ENCODE peak calls at places on chromosomes 3 and 15, in five cellular contexts. P, E, L, T and A are unnamed samples.
A peak's percentile ranks its signal among the peaks of the same experiment; 100 is the strongest.

GRCh38 chr15:90201150-90201943 is at the start of gene SEMA4B:
- DNase-seq in P (no peak), E (peak; percentile 76), L (peak; percentile 86), T (no peak), A (peak; percentile 76)

GRCh38 chr15:57861039-57861638 is 154.6 kb downstream of the POLR2M start:
- DNase-seq in P (peak; percentile 85), E (peak; percentile 38), L (peak; percentile 65), T (no peak), A (no peak)

GRCh38 chr3:154275965-154276364 is 48.3 kb downstream of the DHX36 start:
- DNase-seq in P (peak; percentile 3), E (no peak), L (no peak), T (no peak), A (no peak)

GRCh38 chr3:46895761-46896160 is 18.2 kb downstream of the PTH1R start:
- DNase-seq in P (no peak), E (no peak), L (no peak), T (no peak), A (peak; percentile 7)

GRCh38 chr15:90249123-90249863 is at the start of gene TTLL13:
- DNase-seq in P (peak; percentile 73), E (peak; percentile 94), L (peak; percentile 69), T (peak; percentile 54), A (peak; percentile 95)

GRCh38 chr3:45218578-45219390 is 7.3 kb downstream of the TMEM158 start:
- DNase-seq in P (peak; percentile 67), E (no peak), L (no peak), T (no peak), A (no peak)

GRCh38 chr3:126472277-126473006 is 3.2 kb downstream of the ZXDC start:
- DNase-seq in P (peak; percentile 93), E (no peak), L (no peak), T (no peak), A (peak; percentile 39)

GRCh38 chr3:121748638-121749275 is 784 bp downstream of the GOLGB1 start:
- DNase-seq in P (peak; percentile 34), E (no peak), L (peak; percentile 20), T (no peak), A (no peak)

GRCh38 chr15:45449878-45450277 is 71.5 kb upstream of the GATM start:
- DNase-seq in P (no peak), E (no peak), L (no peak), T (no peak), A (no peak)

GRCh38 chr3:88713233-88713691 is 394.2 kb upstream of the EPHA3 start:
- DNase-seq in P (no peak), E (no peak), L (no peak), T (no peak), A (no peak)

GRCh38 chr3:126487151-126487771 is 11.6 kb upstream of the ZXDC start:
- DNase-seq in P (no peak), E (peak; percentile 41), L (no peak), T (no peak), A (no peak)

GRCh38 chr15:64163662-64164362 is 990 bp upstream of the PPIB start:
- DNase-seq in P (peak; percentile 24), E (no peak), L (no peak), T (no peak), A (no peak)

GRCh38 chr15:75947117-75947516 is 43.4 kb downstream of the FBXO22 start:
- DNase-seq in P (peak; percentile 25), E (no peak), L (no peak), T (no peak), A (no peak)

DNA sequence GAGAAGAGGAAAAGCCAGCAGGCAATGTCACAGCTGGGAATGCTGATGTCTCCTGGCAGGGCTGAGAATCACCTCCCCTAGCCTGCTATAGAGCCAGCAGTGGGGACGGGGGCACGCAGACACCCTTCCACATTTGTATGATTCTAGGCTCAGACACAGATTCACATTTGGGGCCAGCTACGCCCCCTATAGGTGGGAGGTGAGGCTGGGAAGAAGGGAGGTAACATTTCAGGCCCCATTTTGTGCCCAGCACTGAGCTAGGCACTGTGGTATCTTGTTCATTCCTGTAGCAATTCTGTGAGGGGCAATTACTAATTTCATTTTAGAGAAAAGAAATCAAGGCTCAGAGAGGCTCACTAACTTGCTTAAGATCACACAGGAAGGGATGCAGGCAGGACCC is 15.9 kb upstream of the ACAD9 start:
- DNase-seq in P (no peak), E (no peak), L (no peak), T (no peak), A (no peak)
- TF ChIP-seq CTCF in P (peak; percentile 23), E (no peak), L (no peak), T (no peak), A (peak; percentile 29)

DNA sequence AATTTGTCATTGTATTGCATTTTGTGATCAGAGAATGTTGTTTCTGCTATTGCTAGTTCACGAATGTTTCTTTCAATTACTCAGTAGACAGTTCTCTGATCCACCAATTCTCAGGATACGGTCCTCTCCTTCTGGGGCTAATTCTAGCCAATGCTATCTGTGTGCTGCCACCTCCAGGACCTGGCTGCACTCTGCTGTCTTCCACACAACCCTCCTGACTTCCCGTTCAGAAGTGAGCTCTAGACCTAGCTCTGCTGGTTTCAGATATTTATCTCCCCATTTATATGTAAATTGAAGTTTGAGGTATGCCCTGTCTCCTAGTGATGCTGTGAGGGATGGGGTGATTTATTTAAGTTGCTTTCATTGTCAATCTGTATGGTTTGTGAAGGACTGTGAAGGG is 21.7 kb upstream of the UBL7 start:
- DNase-seq in P (peak; percentile 8), E (no peak), L (no peak), T (no peak), A (no peak)
- TF ChIP-seq CTCF in P (no peak), E (no peak), L (no peak), T (no peak), A (no peak)

DNA sequence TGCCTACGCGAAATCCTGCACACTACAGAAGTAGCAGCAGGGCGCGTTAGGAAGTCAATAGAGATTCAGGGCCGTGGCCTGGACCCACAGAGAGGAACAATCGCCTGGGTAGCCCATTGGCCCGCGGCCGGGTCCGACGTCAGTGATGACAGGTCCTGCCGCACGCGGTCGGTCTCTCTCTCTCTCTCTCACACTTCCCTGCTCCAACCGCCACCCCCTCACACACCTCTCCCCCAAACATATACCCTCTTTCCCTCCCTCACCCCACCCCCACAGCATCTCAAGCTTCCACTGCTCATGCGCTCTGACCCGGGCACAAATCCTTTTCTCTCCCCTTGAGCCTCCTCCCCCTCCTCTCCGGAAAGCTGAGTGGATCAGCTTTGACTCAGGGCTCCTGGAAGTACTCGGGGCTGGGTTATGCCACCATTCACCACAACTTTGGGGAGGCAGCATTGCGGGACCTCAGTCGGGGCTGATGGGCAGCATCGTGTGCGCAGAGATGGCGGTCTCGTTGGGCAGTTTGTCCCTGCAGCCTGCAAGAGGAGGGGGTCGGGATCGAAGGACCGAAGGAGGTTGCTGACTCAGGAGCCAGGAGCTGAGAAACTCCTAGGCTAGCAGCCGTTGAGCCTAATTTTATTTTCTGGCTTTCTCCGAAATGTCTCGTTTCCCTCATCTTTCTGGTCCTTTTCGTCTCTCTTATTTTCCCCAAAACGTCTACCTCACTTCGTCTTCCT is 9.0 kb downstream of the ZIC4 start:
- DNase-seq in P (no peak), E (no peak), L (no peak), T (no peak), A (no peak)
- TF ChIP-seq CTCF in P (no peak), E (no peak), L (no peak), T (no peak), A (no peak)

DNA sequence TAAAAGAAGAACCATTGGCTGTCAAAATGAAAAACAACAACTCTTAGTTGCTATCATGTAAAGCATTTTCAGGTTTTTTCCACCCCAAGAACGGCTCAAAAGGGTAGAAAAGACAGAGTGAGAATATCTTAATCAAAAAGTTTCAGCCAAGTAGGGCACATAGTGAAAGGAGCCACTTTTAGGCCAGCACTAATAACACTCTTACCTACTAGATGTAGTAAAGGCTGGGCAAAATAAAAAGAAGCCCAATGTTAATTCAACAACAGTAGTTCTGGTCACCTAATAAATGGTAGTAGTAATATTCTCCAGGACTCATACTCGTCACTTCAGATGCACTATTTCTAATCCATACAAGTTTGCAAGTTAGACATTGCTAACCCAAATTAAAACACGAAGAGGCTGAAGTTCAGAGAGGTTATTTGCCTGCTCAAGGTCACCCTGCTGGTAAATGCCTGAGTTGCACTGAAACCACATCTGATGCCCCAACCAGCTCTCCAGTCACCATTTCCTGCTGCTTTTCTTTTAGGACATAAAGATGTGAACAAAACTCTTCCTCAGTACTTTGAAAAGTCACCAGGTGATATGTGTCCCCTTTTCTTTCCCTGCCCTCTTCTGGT is 7.5 kb downstream of the GOLIM4 start:
- DNase-seq in P (no peak), E (no peak), L (peak; percentile 32), T (no peak), A (no peak)
- TF ChIP-seq CTCF in P (peak; percentile 38), E (no peak), L (peak; percentile 38), T (no peak), A (peak; percentile 33)

DNA sequence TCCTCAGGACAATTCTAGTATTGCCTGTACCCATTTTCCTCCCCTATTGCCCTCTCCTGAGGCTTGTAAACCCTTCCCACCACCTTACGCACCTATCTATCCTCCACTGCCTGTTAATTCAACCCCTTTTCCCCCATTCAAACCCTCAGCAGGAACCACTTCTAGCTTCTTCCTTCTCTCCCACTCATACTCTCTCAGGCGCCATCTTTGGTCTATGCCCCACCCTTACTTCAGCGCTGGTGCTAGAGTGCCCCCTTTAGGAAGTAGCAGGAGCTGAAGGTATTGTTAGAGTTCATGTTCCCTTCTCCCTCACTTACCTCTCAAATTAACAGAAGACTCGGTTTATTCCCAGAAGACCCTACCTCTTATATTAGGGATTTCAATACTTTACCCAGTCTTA is 121.8 kb upstream of the NLGN1 start:
- DNase-seq in P (no peak), E (no peak), L (no peak), T (no peak), A (no peak)
- TF ChIP-seq CTCF in P (no peak), E (no peak), L (no peak), T (no peak), A (no peak)

DNA sequence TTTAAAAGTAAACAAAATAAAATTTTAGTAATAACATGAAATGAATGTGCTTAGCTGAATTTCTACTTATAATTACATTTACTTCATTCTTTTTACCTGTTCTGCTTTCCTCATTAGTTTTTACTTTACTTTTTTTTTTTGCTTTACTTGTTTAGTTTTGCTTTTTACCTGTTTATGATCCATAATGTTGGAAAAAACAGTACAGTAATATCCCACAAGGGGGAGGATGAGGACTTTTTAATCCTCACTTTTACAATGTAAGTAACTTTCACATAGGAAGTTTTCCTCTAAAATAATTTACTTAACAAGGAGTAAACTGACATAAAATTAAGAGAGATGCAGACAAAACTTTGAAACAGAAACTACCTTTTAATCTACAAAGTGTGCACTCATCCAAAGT is 268.7 kb downstream of the TBC1D5 start:
- DNase-seq in P (peak; percentile 50), E (no peak), L (no peak), T (no peak), A (no peak)
- TF ChIP-seq CTCF in P (peak; percentile 43), E (peak; percentile 26), L (no peak), T (peak; percentile 11), A (peak; percentile 41)

DNA sequence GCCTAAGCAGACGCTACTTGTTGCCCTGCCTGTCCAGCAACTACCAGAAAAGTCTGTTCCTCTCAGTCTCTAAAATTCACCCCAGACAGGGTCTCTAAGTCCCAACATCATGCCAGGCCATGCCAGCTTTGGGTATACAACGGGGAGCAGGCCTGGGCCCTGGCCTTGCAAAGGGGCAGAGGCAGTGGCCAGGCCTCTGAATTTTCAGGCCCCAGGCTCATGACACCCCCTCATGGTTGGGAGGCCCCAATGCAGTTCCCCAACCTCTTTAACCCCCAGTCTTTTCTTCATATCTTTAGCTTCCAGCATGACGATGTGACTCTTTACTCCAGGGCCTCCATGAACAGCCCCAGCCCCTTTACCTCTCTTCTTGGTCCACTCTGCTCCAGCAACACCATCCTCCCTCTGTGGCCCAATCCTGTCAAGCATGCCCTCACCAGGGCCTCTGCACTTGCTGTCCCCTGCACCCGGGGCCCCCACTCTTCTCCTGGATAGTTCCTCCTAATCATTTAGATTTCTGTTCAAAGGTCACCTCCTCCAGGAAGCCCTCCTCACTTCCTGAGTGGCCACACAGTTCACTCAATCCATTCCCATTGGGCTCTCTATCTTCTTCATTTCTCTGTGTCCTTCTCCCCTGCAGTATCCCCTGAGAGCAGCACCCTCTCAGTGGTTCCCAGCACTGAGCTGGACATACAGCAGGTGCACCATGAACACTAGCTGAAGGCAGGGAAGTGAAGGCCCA is 4.8 kb downstream of the IQSEC1 start:
- DNase-seq in P (no peak), E (no peak), L (no peak), T (no peak), A (no peak)
- TF ChIP-seq CTCF in P (no peak), E (no peak), L (no peak), T (no peak), A (no peak)